ENCODE peak calls at places on chromosome 7, in eight cellular contexts. One of them, this sample, is unnamed.

GRCh38 chr7:42876182-42877068 is 35.4 kb downstream of the C7orf25 start:
- DNase-seq in NCI-H1092 treated with DMSO at 0.1 percent for 48 hours: peak; percentile 22
- DNase-seq in RWPE1: peak; percentile 57
- DNase-seq in AG08395: peak; percentile 79
- DNase-seq in GM04504: no peak
- DNase-seq in ureter: no peak
- DNase-seq in SHP77: peak; percentile 74
- DNase-seq in aorta: peak; percentile 58
- DNase-seq in this sample: no peak

GRCh38 chr7:125195156-125195555 is 265.5 kb upstream of the POT1 start:
- DNase-seq in ureter: no peak
- DNase-seq in RWPE1: no peak
- DNase-seq in GM04504: no peak
- DNase-seq in SHP77: no peak
- DNase-seq in AG08395: no peak
- DNase-seq in aorta: no peak
- DNase-seq in NCI-H1092 treated with DMSO at 0.1 percent for 48 hours: no peak
- DNase-seq in this sample: no peak

GRCh38 chr7:145016068-145016467 is 180.2 kb upstream of the TPK1 start:
- DNase-seq in AG08395: no peak
- DNase-seq in aorta: no peak
- DNase-seq in NCI-H1092 treated with DMSO at 0.1 percent for 48 hours: no peak
- DNase-seq in SHP77: no peak
- DNase-seq in GM04504: no peak
- DNase-seq in ureter: no peak
- DNase-seq in RWPE1: no peak
- DNase-seq in this sample: no peak

GRCh38 chr7:132575336-132575986 is 809 bp downstream of the PLXNA4 start:
- DNase-seq in aorta: peak; percentile 69
- DNase-seq in GM04504: no peak
- DNase-seq in SHP77: no peak
- DNase-seq in RWPE1: no peak
- DNase-seq in AG08395: peak; percentile 80
- DNase-seq in ureter: peak; percentile 55
- DNase-seq in NCI-H1092 treated with DMSO at 0.1 percent for 48 hours: peak; percentile 71
- DNase-seq in this sample: no peak

GRCh38 chr7:70372768-70373241 is 759.1 kb upstream of the GALNT17 start:
- DNase-seq in GM04504: no peak
- DNase-seq in AG08395: no peak
- DNase-seq in RWPE1: no peak
- DNase-seq in aorta: no peak
- DNase-seq in SHP77: no peak
- DNase-seq in ureter: no peak
- DNase-seq in NCI-H1092 treated with DMSO at 0.1 percent for 48 hours: no peak
- DNase-seq in this sample: no peak

GRCh38 chr7:139111147-139111546 is 1.6 kb upstream of the ZC3HAV1 start:
- DNase-seq in SHP77: no peak
- DNase-seq in NCI-H1092 treated with DMSO at 0.1 percent for 48 hours: no peak
- DNase-seq in aorta: no peak
- DNase-seq in ureter: no peak
- DNase-seq in RWPE1: no peak
- DNase-seq in AG08395: no peak
- DNase-seq in GM04504: no peak
- DNase-seq in this sample: no peak

GRCh38 chr7:130430841-130431713 is 9.7 kb downstream of the CEP41 start:
- DNase-seq in GM04504: peak; percentile 46
- DNase-seq in ureter: no peak
- DNase-seq in aorta: no peak
- DNase-seq in RWPE1: no peak
- DNase-seq in SHP77: no peak
- DNase-seq in AG08395: peak; percentile 47
- DNase-seq in NCI-H1092 treated with DMSO at 0.1 percent for 48 hours: peak; percentile 92
- DNase-seq in this sample: no peak

GRCh38 chr7:94059747-94060146 is 55.6 kb upstream of the BET1 start:
- DNase-seq in aorta: no peak
- DNase-seq in RWPE1: no peak
- DNase-seq in NCI-H1092 treated with DMSO at 0.1 percent for 48 hours: no peak
- DNase-seq in AG08395: peak; percentile 67
- DNase-seq in SHP77: no peak
- DNase-seq in ureter: no peak
- DNase-seq in GM04504: peak; percentile 83
- DNase-seq in this sample: no peak

GRCh38 chr7:105306160-105306784 is 82.4 kb downstream of the SRPK2 start:
- DNase-seq in RWPE1: no peak
- DNase-seq in AG08395: no peak
- DNase-seq in aorta: no peak
- DNase-seq in GM04504: no peak
- DNase-seq in ureter: no peak
- DNase-seq in SHP77: no peak
- DNase-seq in NCI-H1092 treated with DMSO at 0.1 percent for 48 hours: peak; percentile 35
- DNase-seq in this sample: no peak

GRCh38 chr7:27160147-27160545 is 3.7 kb upstream of the HOXA7 start:
- DNase-seq in RWPE1: no peak
- DNase-seq in GM04504: no peak
- DNase-seq in NCI-H1092 treated with DMSO at 0.1 percent for 48 hours: no peak
- DNase-seq in AG08395: no peak
- DNase-seq in SHP77: no peak
- DNase-seq in aorta: no peak
- DNase-seq in ureter: peak; percentile 44
- DNase-seq in this sample: no peak

GRCh38 chr7:12436126-12436525 is 32.5 kb upstream of the VWDE start:
- DNase-seq in aorta: no peak
- DNase-seq in ureter: no peak
- DNase-seq in SHP77: no peak
- DNase-seq in RWPE1: no peak
- DNase-seq in AG08395: no peak
- DNase-seq in GM04504: no peak
- DNase-seq in NCI-H1092 treated with DMSO at 0.1 percent for 48 hours: peak; percentile 72
- DNase-seq in this sample: no peak

GRCh38 chr7:13850185-13850752 is 139.2 kb downstream of the ETV1 start:
- DNase-seq in aorta: no peak
- DNase-seq in SHP77: peak; percentile 71
- DNase-seq in GM04504: peak; percentile 96
- DNase-seq in RWPE1: peak; percentile 87
- DNase-seq in ureter: no peak
- DNase-seq in AG08395: peak; percentile 93
- DNase-seq in NCI-H1092 treated with DMSO at 0.1 percent for 48 hours: no peak
- DNase-seq in this sample: peak; percentile 55